ENCODE peak calls at places on chromosome 19, in nine cellular contexts. Q, U, E, W, V, T, M, G and Y are unnamed samples.

GRCh38 chr19:2361259-2362038 is 1.4 kb downstream of the TMPRSS9 start:
- DNase-seq in E (no peak), T (no peak), M (no peak), Q (no peak), U (no peak), W (peak), G (no peak), V (no peak), Y (no peak)

GRCh38 chr19:40165362-40165937 is 25.8 kb upstream of the MAP3K10 start:
- DNase-seq in E (no peak), U (peak), Q (peak), W (peak), G (no peak), M (peak), T (peak), V (peak), Y (peak)

GRCh38 chr19:2064788-2065524 is 13.9 kb upstream of the MKNK2 start:
- DNase-seq in Q (no peak), U (no peak), M (no peak), V (no peak), G (peak), T (no peak), E (peak), W (no peak), Y (no peak)

GRCh38 chr19:34365463-34366401 is 736 bp downstream of the GPI start:
- DNase-seq in U (peak), V (peak), M (peak), E (peak), Q (no peak), W (peak), T (peak), G (peak), Y (peak)

GRCh38 chr19:2877398-2878331 is 10.5 kb downstream of the ZNF556 start:
- DNase-seq in V (no peak), M (no peak), T (no peak), W (no peak), G (no peak), U (no peak), Q (no peak), E (no peak), Y (no peak)

GRCh38 chr19:5718579-5719273 is 1.2 kb downstream of the LONP1 start:
- DNase-seq in U (no peak), T (peak), E (no peak), W (no peak), V (no peak), Q (no peak), M (peak), G (no peak), Y (no peak)

GRCh38 chr19:53463263-53463662 is 4.3 kb upstream of the ZNF813 start:
- DNase-seq in M (peak), E (peak), Q (no peak), W (peak), G (peak), T (no peak), U (no peak), V (peak), Y (peak)

GRCh38 chr19:53903055-53903680 is 5.9 kb upstream of the CACNG7 start:
- DNase-seq in E (no peak), T (peak), Q (no peak), V (peak), M (peak), W (no peak), G (no peak), U (no peak), Y (no peak)

GRCh38 chr19:45137179-45137761 is 23.5 kb downstream of the NKPD1 start:
- DNase-seq in M (no peak), W (peak), U (no peak), V (no peak), G (no peak), Q (no peak), T (no peak), E (peak), Y (peak)

GRCh38 chr19:5978606-5979552 is 939 bp upstream of the RANBP3 start:
- DNase-seq in G (no peak), T (no peak), E (peak), Q (no peak), W (peak), M (peak), U (no peak), V (no peak), Y (no peak)

GRCh38 chr19:19488875-19489690 is 26.3 kb downstream of the TSSK6 start:
- DNase-seq in G (peak), T (peak), U (peak), M (peak), V (peak), E (no peak), Q (peak), W (peak), Y (peak)

GRCh38 chr19:33978286-33978685 is 181.6 kb downstream of the KCTD15 start:
- DNase-seq in W (peak), E (no peak), M (no peak), T (no peak), V (no peak), G (no peak), U (no peak), Q (no peak), Y (no peak)

GRCh38 chr19:35863018-35863417 is 5.4 kb upstream of the APLP1 start:
- DNase-seq in T (no peak), M (no peak), U (no peak), V (no peak), G (no peak), W (no peak), E (no peak), Q (no peak), Y (no peak)

GRCh38 chr19:35860436-35860817 is 3.7 kb downstream of the KIRREL2 start:
- DNase-seq in W (no peak), V (peak), U (no peak), E (peak), Q (no peak), G (no peak), M (no peak), T (no peak), Y (no peak)

GRCh38 chr19:35862528-35862927 is 5.8 kb downstream of the KIRREL2 start:
- DNase-seq in T (peak), Q (no peak), M (peak), U (no peak), V (no peak), W (no peak), G (no peak), E (no peak), Y (no peak)

GRCh38 chr19:35860818-35861639 is 4.3 kb downstream of the KIRREL2 start:
- DNase-seq in Q (no peak), W (no peak), T (no peak), M (peak), V (peak), U (peak), G (no peak), E (peak), Y (no peak)

GRCh38 chr19:35861640-35862160 is 5.0 kb downstream of the KIRREL2 start:
- DNase-seq in M (no peak), U (no peak), T (no peak), E (no peak), V (no peak), G (no peak), Q (no peak), W (no peak), Y (no peak)
- H3K27ac ChIP-seq in M (no peak), U (no peak), T (no peak), E (no peak), V (no peak), G (no peak), Q (no peak), W (no peak), Y (no peak)

GRCh38 chr19:23507441-23507840 is 112.2 kb upstream of the ZNF91 start:
- DNase-seq in V (no peak), Q (no peak), E (no peak), G (no peak), T (no peak), M (no peak), U (no peak), W (no peak), Y (no peak)

GRCh38 chr19:23515551-23515950 is 120.3 kb upstream of the ZNF91 start:
- DNase-seq in U (no peak), Q (no peak), W (no peak), V (no peak), T (no peak), M (no peak), E (no peak), G (no peak), Y (no peak)

GRCh38 chr19:23516266-23516665 is 121.0 kb upstream of the ZNF91 start:
- DNase-seq in G (no peak), Q (no peak), W (no peak), U (no peak), T (no peak), E (no peak), M (no peak), V (no peak), Y (no peak)

GRCh38 chr19:23509686-23510450 is 114.6 kb upstream of the ZNF91 start:
- DNase-seq in V (no peak), W (no peak), Q (no peak), G (no peak), U (no peak), M (no peak), T (no peak), E (no peak), Y (no peak)

GRCh38 chr19:23512151-23512925 is 117.1 kb upstream of the ZNF91 start:
- DNase-seq in G (no peak), U (no peak), W (no peak), E (peak), M (peak), T (no peak), V (no peak), Q (no peak), Y (no peak)
- TF ChIP-seq EP300 in G (no peak), U (no peak), W (no peak), E (no peak), M (no peak), T (no peak), V (no peak), Q (no peak), Y (no peak)

GRCh38 chr19:4401482-4402170 is 814 bp upstream of the CHAF1A start:
- DNase-seq in W (no peak), E (no peak), G (no peak), M (no peak), V (no peak), Q (no peak), T (no peak), U (no peak), Y (no peak)

GRCh38 chr19:4405977-4406376 is 3.5 kb downstream of the CHAF1A start:
- DNase-seq in W (no peak), G (no peak), U (no peak), E (no peak), Q (no peak), M (no peak), V (no peak), T (no peak), Y (no peak)

GRCh38 chr19:4399871-4400768 is at the start of gene SH3GL1:
- DNase-seq in U (peak), V (peak), E (peak), M (peak), G (peak), T (peak), W (peak), Q (peak), Y (peak)

GRCh38 chr19:4402171-4403004 is at the start of gene CHAF1A:
- DNase-seq in U (peak), V (peak), Q (peak), E (peak), W (peak), G (peak), T (peak), M (peak), Y (peak)

GRCh38 chr19:4403005-4403761 is 743 bp downstream of the CHAF1A start:
- DNase-seq in E (no peak), U (no peak), T (peak), G (peak), Q (no peak), M (no peak), W (no peak), V (no peak), Y (no peak)
- H3K27ac ChIP-seq in E (peak), U (peak), T (peak), G (peak), Q (peak), M (peak), W (peak), V (peak), Y (peak)

GRCh38 chr19:14116918-14117578 is 514 bp downstream of the PRKACA start:
- DNase-seq in G (peak), M (no peak), U (no peak), T (no peak), E (no peak), Q (no peak), W (peak), V (no peak), Y (no peak)
- TF ChIP-seq EP300 in G (no peak), M (no peak), U (no peak), T (no peak), E (no peak), Q (no peak), W (no peak), V (no peak), Y (no peak)

DNA sequence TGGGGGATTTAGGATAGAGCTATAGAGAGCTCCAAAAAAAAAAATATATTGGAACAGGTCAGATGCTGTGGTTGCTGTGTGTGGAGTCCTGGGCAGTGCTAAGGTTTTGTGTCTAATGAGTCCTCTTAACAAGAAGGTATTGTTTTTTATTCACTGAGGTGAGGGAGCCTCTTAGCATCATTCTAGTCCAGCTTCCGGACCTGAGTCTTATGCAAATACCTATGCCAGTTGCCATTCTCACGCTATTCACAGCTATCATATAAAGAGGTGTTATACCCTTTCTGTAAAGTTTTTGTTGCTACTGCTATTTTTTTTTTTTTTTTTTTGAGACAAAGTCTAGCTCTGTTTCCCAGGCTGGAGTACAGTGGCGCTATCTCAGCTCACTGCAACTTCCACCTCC is 1.4 kb downstream of the NLRP2 start:
- DNase-seq in U (no peak), V (no peak), W (no peak), E (no peak), T (no peak), M (no peak), Q (no peak), G (no peak), Y (no peak)
- H3K27ac ChIP-seq in U (no peak), V (no peak), W (no peak), E (no peak), T (no peak), M (no peak), Q (no peak), G (no peak), Y (no peak)

DNA sequence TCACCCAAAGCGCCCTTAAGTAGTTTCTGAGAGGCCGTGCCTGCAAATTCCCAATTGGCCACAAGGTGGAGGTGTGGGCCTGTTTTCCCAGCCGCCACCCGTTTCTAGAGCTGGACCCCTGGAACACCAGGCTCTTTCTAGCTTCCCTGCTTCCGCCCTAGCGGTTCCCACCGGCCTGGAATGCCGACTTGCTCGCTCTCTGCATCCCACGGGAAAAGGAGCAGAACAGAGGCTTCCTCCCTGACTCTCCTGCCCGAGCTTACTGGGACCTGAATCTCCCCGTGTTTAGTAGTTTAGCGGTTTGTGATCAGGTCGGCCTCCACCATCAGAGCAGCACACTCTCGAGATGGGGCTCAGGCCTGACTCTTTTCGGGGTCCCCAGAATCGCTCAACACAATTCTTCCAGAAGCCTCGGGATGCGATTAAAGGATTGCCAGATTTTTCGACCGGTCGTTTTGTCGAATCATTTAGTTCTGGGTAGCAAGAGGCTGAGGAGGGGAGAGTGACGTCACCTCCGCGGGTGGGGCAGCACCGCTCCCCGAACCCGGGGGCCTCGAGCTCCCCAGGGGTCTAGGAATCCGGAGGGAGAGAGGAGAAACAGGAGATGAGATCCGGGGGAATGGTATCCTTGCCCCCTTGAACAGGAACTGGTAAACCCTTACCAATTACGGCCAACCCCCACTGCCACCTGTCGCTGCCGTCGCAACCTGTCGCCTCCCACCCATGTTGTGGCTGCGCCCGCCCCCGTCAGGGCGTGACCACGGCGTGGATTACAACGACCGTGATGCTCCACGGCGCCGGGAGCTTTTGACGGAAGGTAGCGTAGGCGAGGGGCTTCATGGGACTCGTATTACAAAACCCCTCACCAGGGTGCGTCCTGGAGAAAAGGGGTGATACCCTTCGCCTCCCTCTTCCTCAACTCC is 8.0 kb downstream of the NAPSA start:
- DNase-seq in T (peak), G (peak), W (peak), V (peak), Q (peak), M (peak), U (peak), E (peak), Y (peak)
- TF ChIP-seq EP300 in T (no peak), G (no peak), W (no peak), V (no peak), Q (no peak), M (no peak), U (no peak), E (no peak), Y (no peak)

DNA sequence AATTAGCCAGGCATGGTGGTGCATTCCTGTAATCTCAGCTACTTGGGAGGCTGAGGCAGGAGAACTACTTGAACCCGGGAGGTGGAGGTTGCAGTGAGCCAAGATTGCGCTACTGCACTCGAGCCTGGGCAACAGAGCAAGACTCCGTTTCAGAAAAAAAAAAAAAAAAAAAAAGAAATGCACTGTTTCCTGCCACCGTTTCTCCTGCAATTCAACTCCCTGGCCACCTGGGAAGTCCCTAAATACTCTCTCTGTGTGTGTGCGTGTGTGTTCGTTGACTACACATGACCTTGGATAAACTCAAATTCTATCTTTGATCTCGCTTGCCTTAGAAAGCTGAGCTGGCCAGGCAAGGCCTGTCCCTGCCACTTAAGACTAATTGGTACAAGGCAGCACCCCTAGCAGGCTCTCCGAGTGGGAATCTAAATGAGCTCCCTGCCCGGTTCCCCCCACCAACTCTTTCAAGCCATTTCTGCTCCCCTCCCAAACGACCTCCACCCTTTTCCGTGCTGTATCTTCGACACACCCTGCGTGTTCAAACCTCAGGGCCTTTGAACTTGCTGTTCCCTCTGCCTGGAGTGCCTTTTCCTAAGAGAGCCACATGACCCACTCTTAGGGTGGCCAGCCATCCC is 5.2 kb upstream of the BCAT2 start:
- DNase-seq in E (no peak), W (peak), T (peak), G (no peak), Q (no peak), M (peak), V (no peak), U (peak), Y (no peak)
- H3K27ac ChIP-seq in E (peak), W (no peak), T (peak), G (no peak), Q (no peak), M (no peak), V (no peak), U (peak), Y (peak)

GRCh38 chr19:58350001-58350801 is 3.1 kb downstream of the A1BG start:
- DNase-seq in T (no peak), W (no peak), E (peak), Q (no peak), V (no peak), U (no peak), M (no peak), G (peak), Y (no peak)
- TF ChIP-seq EP300 in T (no peak), W (no peak), E (no peak), Q (no peak), V (no peak), U (no peak), M (no peak), G (no peak), Y (no peak)

GRCh38 chr19:12194827-12195500 is 32.1 kb downstream of the ZNF136 start:
- DNase-seq in T (no peak), G (peak), Q (peak), E (peak), W (peak), M (no peak), U (peak), V (no peak), Y (peak)
- H3K27ac ChIP-seq in T (no peak), G (peak), Q (peak), E (peak), W (peak), M (no peak), U (peak), V (no peak), Y (peak)

GRCh38 chr19:7595466-7596133 is at the start of gene CAMSAP3:
- DNase-seq in W (peak), V (peak), M (peak), U (peak), Q (no peak), G (no peak), T (no peak), E (peak), Y (peak)
- TF ChIP-seq EP300 in W (peak), V (no peak), M (no peak), U (no peak), Q (no peak), G (no peak), T (no peak), E (no peak), Y (no peak)